ENCODE peak calls at places on chromosomes 12 and 14, in eight cellular contexts. M is endothelial cell of umbilical vein, B is A549, H is cardiac muscle cell, T is stomach, E is ascending aorta, C is epithelial cell of prostate, S is endodermal cell. I is an unnamed sample.

GRCh38 chr14:53890611-53891091 is 66.0 kb downstream of the BMP4 start:
- DNase-seq in M (peak), B (no peak), H (no peak), T (no peak), E (no peak), C (no peak), S (peak), I (no peak)

GRCh38 chr14:75279739-75280447 is 1.3 kb downstream of the FOS start:
- DNase-seq in M (no peak), B (no peak), H (peak), T (no peak), E (peak), C (no peak), S (peak), I (no peak)

GRCh38 chr12:57744194-57744776 is 554 bp upstream of the TSPAN31 start:
- DNase-seq in M (no peak), B (peak), H (no peak), T (peak), E (peak), C (no peak), S (no peak), I (peak)

GRCh38 chr14:100736269-100737180 is 9.8 kb downstream of the DLK1 start:
- DNase-seq in M (no peak), B (no peak), H (no peak), T (no peak), E (peak), C (no peak), S (peak), I (no peak)

GRCh38 chr12:16062611-16063010 is 151.5 kb downstream of the DERA start:
- DNase-seq in M (no peak), B (no peak), H (peak), T (no peak), E (no peak), C (no peak), S (no peak), I (no peak)

GRCh38 chr14:78921856-78922255 is 751.7 kb downstream of the NRXN3 start:
- DNase-seq in M (peak), B (peak), H (peak), T (no peak), E (no peak), C (no peak), S (no peak), I (no peak)

GRCh38 chr12:69330475-69331473 is 17.4 kb upstream of the LYZ start:
- DNase-seq in M (peak), B (no peak), H (no peak), T (peak), E (peak), C (no peak), S (peak), I (peak)

GRCh38 chr14:78007160-78007559 is 163.0 kb upstream of the NRXN3 start:
- DNase-seq in M (no peak), B (no peak), H (peak), T (no peak), E (no peak), C (peak), S (no peak), I (no peak)

GRCh38 chr14:100203962-100204834 is 34.7 kb upstream of the YY1 start:
- DNase-seq in M (no peak), B (peak), H (peak), T (peak), E (no peak), C (peak), S (no peak), I (no peak)

GRCh38 chr12:51678086-51678724 is 87.2 kb downstream of the SCN8A start:
- DNase-seq in M (peak), B (peak), H (peak), T (peak), E (no peak), C (no peak), S (peak), I (peak)

GRCh38 chr12:48580831-48581230 is 11.0 kb upstream of the LALBA start:
- DNase-seq in M (no peak), B (no peak), H (no peak), T (no peak), E (no peak), C (peak), S (no peak), I (no peak)

DNA sequence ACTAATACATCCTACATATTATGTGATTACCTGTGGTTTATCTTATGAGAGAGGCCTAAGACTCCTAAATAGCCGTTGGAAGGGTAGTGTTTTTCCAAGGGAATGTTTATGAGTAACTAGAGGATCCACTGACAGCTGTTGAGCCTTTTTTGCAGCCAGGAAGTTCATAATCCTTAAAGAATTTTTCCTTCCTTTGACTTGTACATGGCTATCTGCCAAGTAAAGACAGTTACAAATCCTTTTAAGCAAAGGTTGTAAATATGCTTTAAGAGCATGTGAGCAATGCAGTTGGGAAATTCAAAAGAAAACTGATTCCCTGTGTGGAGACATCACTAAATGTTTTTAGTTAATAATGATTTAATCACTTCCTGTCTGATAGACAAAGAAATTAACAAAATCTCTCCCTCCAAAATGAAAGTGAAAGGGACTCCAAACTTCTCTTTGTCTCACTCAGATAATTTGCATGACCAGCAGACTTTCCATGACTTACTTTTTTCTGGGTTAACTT is 333.8 kb downstream of the PDZRN4 start:
- DNase-seq in M (peak), B (peak), H (peak), T (no peak), E (no peak), C (peak), S (no peak), I (peak)
- H3K27ac ChIP-seq in M (peak), B (no peak), H (no peak), T (no peak), E (no peak), C (peak), S (peak), I (no peak)

GRCh38 chr12:95212576-95212975 is 4.7 kb downstream of the FGD6 start:
- DNase-seq in M (peak), B (no peak), H (peak), T (no peak), E (no peak), C (no peak), S (no peak), I (no peak)
- H3K27ac ChIP-seq in M (peak), B (peak), H (no peak), T (no peak), E (no peak), C (peak), S (no peak), I (peak)

DNA sequence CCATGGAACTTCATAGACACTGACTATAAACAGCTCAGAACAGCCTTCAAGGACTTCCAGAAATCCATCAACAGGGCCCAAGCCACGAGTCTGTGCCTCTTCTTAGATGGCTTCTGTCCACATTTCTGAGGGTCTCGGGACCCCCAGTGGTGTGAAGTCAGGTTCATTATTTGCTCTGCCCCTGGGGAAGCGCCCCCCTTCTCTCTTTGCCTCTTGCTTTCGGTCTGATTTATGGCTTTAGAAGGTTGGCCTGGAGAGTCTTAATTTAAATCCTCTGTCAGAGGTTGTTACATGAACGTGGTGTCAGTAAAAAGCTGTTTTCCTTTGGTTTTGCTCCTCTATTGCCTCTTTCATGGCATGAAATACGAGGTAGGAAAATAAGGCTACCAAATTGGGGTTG is 129.2 kb downstream of the SMOC1 start:
- DNase-seq in M (no peak), B (no peak), H (no peak), T (no peak), E (no peak), C (no peak), S (no peak), I (no peak)
- H3K27ac ChIP-seq in M (no peak), B (peak), H (no peak), T (peak), E (no peak), C (peak), S (peak), I (no peak)

DNA sequence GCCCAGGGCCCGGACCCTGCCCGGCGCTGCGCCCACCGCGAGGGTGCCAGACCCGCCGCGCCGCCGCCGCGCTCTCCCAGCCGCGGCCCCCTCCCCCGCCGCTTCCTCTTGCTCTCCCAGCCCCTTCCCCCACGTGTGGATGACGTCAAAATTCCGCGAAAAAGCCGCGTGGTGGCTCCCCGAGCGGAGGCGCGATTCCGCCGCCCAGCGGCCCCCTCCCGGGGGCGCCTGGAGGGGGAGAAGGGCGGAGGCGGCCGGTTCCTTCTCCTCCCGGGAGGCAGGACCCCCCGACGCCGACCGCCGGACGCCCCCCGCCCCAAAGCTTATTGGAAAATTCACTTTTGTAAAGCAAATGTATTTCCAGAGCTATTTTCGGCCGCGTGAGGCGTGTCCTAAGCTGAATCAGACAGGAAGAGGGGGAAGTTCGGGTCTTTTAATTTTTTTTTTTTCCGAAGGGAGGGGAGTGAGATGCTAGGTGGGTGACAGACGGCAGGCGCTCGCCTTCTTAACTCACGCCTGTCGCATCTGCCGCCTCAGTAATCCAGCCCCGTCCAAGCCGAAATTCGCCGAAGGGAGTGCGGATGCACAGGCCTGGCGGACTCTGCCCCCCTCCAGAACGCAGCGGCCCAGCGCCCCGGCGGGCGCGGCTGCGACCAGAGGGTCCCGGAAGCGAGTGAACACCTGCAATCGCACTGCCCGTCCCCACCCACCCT is 4.1 kb upstream of the CCND2 start:
- DNase-seq in M (peak), B (no peak), H (peak), T (peak), E (peak), C (no peak), S (peak), I (peak)
- H3K27ac ChIP-seq in M (no peak), B (no peak), H (no peak), T (peak), E (peak), C (peak), S (no peak), I (no peak)

DNA sequence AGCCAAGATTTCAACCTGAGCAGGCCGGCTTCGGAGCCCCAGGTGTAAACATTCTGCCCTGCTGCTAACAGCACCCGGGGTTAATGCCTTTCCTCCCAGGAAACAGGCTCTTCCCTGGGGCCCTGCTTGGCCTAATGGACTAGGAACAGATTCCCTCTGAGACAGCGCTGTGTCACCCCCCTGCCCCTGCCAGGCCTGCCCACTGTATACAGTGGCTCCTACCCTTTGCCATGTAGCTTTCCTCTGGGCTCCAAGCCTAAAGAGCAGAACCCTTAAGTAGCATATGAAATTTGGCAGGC is 28.3 kb upstream of the BCDIN3D start:
- DNase-seq in M (no peak), B (no peak), H (no peak), T (no peak), E (peak), C (no peak), S (peak), I (no peak)
- H3K27ac ChIP-seq in M (no peak), B (no peak), H (no peak), T (no peak), E (no peak), C (peak), S (no peak), I (peak)